ENCODE peak calls at places on chromosomes 13 and 19, in nine cellular contexts. O is ascending aorta, Y is lower lobe of right lung, D is cardiac muscle cell, W is mesenchymal stem cell, Q is right lobe of liver, U is upper lobe of right lung, N is Peyer's patch, E is suprapubic skin. C is an unnamed sample. For H3K27me3, the result is how much of the 10 kb centered on the place peaks cover.

GRCh38 chr19:18156841-18157464 is 4.0 kb downstream of the PIK3R2 start:
- DNase-seq in O (peak), Y (peak), D (peak), W (peak), Q (peak), U (peak), N (no peak), E (no peak), C (peak)

GRCh38 chr13:35283856-35284255 is 192.6 kb downstream of the MAB21L1 start:
- DNase-seq in O (no peak), Y (no peak), D (no peak), W (peak), Q (no peak), U (no peak), N (no peak), E (no peak), C (no peak)

GRCh38 chr19:5624154-5624663 is 1.3 kb downstream of the SAFB start:
- DNase-seq in O (no peak), Y (peak), D (peak), W (peak), Q (peak), U (peak), N (no peak), E (no peak), C (no peak)

GRCh38 chr19:33795370-33796163 is 1.1 kb upstream of the KCTD15 start:
- DNase-seq in O (peak), Y (peak), D (peak), W (peak), Q (peak), U (peak), N (no peak), E (no peak), C (peak)

GRCh38 chr19:17332677-17333581 is 1.7 kb downstream of the ANO8 start:
- DNase-seq in O (no peak), Y (no peak), D (peak), W (peak), Q (no peak), U (no peak), N (no peak), E (no peak), C (no peak)

GRCh38 chr13:79533781-79534400 is 52.9 kb downstream of the NDFIP2 start:
- DNase-seq in O (no peak), Y (no peak), D (no peak), W (no peak), Q (no peak), U (no peak), N (no peak), E (no peak), C (no peak)

GRCh38 chr19:17321655-17322489 is 12.5 kb downstream of the DDA1 start:
- DNase-seq in O (no peak), Y (no peak), D (no peak), W (no peak), Q (no peak), U (no peak), N (no peak), E (no peak), C (no peak)

GRCh38 chr13:108897955-108898354 is 268.5 kb downstream of the MYO16 start:
- DNase-seq in O (no peak), Y (no peak), D (no peak), W (no peak), Q (no peak), U (no peak), N (no peak), E (no peak), C (no peak)

GRCh38 chr13:97445504-97446187 is 11.7 kb downstream of the RAP2A start:
- DNase-seq in O (no peak), Y (no peak), D (no peak), W (no peak), Q (no peak), U (no peak), N (no peak), E (no peak), C (no peak)

GRCh38 chr13:113129921-113130750 is 7.5 kb downstream of the F10 start:
- DNase-seq in O (peak), Y (peak), D (no peak), W (no peak), Q (no peak), U (peak), N (no peak), E (peak), C (no peak)

GRCh38 chr13:89969996-89970709 is 1377.3 kb upstream of the MIR17HG start:
- DNase-seq in O (no peak), Y (no peak), D (no peak), W (peak), Q (no peak), U (no peak), N (no peak), E (no peak), C (no peak)

GRCh38 chr13:39881887-39882286 is 226.4 kb downstream of the COG6 start:
- DNase-seq in O (no peak), Y (no peak), D (no peak), W (peak), Q (no peak), U (no peak), N (no peak), E (no peak), C (no peak)

GRCh38 chr19:8111376-8111775 is 38.0 kb downstream of the FBN3 start:
- DNase-seq in O (no peak), Y (peak), D (no peak), W (no peak), Q (no peak), U (no peak), N (no peak), E (no peak), C (no peak)
- H3K27me3 ChIP-seq in O (under half), Y (under half), D (under half), W (under half), Q (under half), U (under half), N (under half), E (under half), C (under half)

GRCh38 chr19:30233375-30233774 is 138.8 kb upstream of the ZNF536 start:
- DNase-seq in O (no peak), Y (no peak), D (no peak), W (no peak), Q (no peak), U (no peak), N (no peak), E (no peak), C (no peak)

GRCh38 chr19:30236006-30236405 is 136.2 kb upstream of the ZNF536 start:
- DNase-seq in O (no peak), Y (no peak), D (peak), W (no peak), Q (no peak), U (no peak), N (no peak), E (no peak), C (no peak)

GRCh38 chr19:30237146-30237545 is 135.0 kb upstream of the ZNF536 start:
- DNase-seq in O (no peak), Y (no peak), D (no peak), W (no peak), Q (no peak), U (no peak), N (no peak), E (no peak), C (no peak)

GRCh38 chr19:30240904-30241695 is 131.1 kb upstream of the ZNF536 start:
- DNase-seq in O (no peak), Y (no peak), D (no peak), W (no peak), Q (no peak), U (no peak), N (no peak), E (no peak), C (no peak)

DNA sequence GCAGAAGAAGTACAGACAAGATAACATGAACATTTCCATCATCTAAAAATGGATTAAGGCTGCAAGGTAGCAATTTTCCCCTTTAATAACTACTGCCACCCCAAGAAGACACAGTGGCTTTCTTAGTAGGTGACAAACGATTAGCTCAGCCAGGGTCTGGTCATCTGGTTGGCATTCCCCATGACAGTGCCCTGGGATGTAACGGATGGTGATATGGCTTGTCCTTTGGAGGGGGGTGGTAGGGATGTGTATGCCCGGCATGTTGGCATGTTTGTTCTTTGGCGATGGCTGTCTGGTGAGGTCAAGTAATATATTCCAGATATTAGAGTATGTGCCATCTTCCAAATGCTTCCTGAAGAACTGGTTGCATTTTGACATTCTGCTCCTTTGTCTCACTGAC is 135.6 kb upstream of the ZNF536 start:
- DNase-seq in O (no peak), Y (no peak), D (no peak), W (no peak), Q (no peak), U (no peak), N (no peak), E (no peak), C (no peak)
- H3K27me3 ChIP-seq in O (under half), Y (under half), D (under half), W (under half), Q (under half), U (under half), N (under half), E (under half), C (under half)

GRCh38 chr13:51726446-51727185 is 77.3 kb downstream of the DHRS12 start:
- DNase-seq in O (no peak), Y (no peak), D (no peak), W (peak), Q (no peak), U (no peak), N (no peak), E (no peak), C (no peak)

GRCh38 chr13:51727634-51728274 is 76.2 kb downstream of the DHRS12 start:
- DNase-seq in O (no peak), Y (no peak), D (no peak), W (no peak), Q (no peak), U (no peak), N (no peak), E (no peak), C (no peak)

GRCh38 chr13:51721485-51721884 is 82.5 kb downstream of the DHRS12 start:
- DNase-seq in O (no peak), Y (no peak), D (no peak), W (no peak), Q (no peak), U (no peak), N (no peak), E (no peak), C (no peak)

GRCh38 chr13:51723529-51723928 is 80.4 kb downstream of the DHRS12 start:
- DNase-seq in O (no peak), Y (no peak), D (no peak), W (no peak), Q (no peak), U (no peak), N (no peak), E (no peak), C (no peak)

GRCh38 chr13:51724721-51725120 is 79.2 kb downstream of the DHRS12 start:
- DNase-seq in O (no peak), Y (no peak), D (no peak), W (no peak), Q (no peak), U (no peak), N (no peak), E (no peak), C (no peak)
- H3K27me3 ChIP-seq in O (under half), Y (under half), D (under half), W (under half), Q (under half), U (under half), N (under half), E (under half), C (under half)

DNA sequence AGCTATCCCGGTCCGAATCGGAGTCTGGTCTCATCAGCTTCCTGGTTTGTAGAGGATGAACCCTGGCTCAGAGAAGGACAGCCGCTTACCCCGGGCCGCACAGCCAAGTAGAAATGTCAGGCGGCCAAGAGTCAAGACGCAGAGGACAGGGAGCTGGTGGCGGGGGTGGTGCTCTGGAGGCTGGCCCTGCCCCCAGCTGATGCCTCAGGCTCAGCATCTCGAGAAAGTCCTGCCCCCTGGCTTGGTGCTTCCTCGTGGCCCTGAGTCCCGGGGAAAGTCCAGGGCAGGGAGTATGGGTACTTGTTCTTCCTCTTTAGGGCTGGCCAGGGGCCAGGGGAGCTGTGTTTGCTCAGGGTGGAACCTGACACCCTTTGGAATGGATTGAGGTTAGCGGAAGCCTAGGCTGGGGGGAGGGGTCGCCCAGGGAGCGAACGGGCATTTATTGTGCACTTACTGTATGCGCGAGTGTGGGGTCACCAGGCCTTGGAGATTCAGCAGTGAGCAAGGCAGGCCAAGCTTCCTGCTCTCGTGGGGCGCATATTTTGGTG is 2.2 kb downstream of the TJP3 start:
- DNase-seq in O (peak), Y (peak), D (peak), W (peak), Q (peak), U (peak), N (no peak), E (no peak), C (peak)
- H3K27me3 ChIP-seq in O (under half), Y (under half), D (under half), W (under half), Q (under half), U (under half), N (under half), E (under half), C (under half)

GRCh38 chr19:38496603-38497487 is 63.4 kb downstream of the RYR1 start:
- DNase-seq in O (no peak), Y (no peak), D (no peak), W (no peak), Q (no peak), U (no peak), N (no peak), E (no peak), C (no peak)

GRCh38 chr19:38500450-38500849 is 67.0 kb downstream of the RYR1 start:
- DNase-seq in O (no peak), Y (no peak), D (no peak), W (no peak), Q (no peak), U (no peak), N (no peak), E (no peak), C (no peak)

GRCh38 chr19:38496116-38496515 is 62.6 kb downstream of the RYR1 start:
- DNase-seq in O (no peak), Y (no peak), D (no peak), W (no peak), Q (no peak), U (no peak), N (no peak), E (no peak), C (no peak)

GRCh38 chr19:38499532-38499931 is 66.0 kb downstream of the RYR1 start:
- DNase-seq in O (no peak), Y (no peak), D (no peak), W (no peak), Q (no peak), U (no peak), N (no peak), E (no peak), C (no peak)

GRCh38 chr19:38497907-38498306 is 64.4 kb downstream of the RYR1 start:
- DNase-seq in O (no peak), Y (no peak), D (no peak), W (no peak), Q (no peak), U (no peak), N (no peak), E (no peak), C (no peak)
- H3K27me3 ChIP-seq in O (under half), Y (under half), D (under half), W (under half), Q (under half), U (under half), N (under half), E (under half), C (under half)

GRCh38 chr19:1769645-1769985 is 16.3 kb downstream of the ONECUT3 start:
- DNase-seq in O (no peak), Y (no peak), D (no peak), W (no peak), Q (no peak), U (no peak), N (no peak), E (no peak), C (no peak)

GRCh38 chr19:1770866-1771576 is 17.7 kb downstream of the ONECUT3 start:
- DNase-seq in O (no peak), Y (no peak), D (no peak), W (no peak), Q (no peak), U (no peak), N (no peak), E (no peak), C (no peak)

GRCh38 chr19:1768248-1768647 is 14.9 kb downstream of the ONECUT3 start:
- DNase-seq in O (no peak), Y (no peak), D (peak), W (no peak), Q (no peak), U (no peak), N (no peak), E (no peak), C (no peak)

GRCh38 chr19:1767464-1767933 is 14.2 kb downstream of the ONECUT3 start:
- DNase-seq in O (no peak), Y (no peak), D (peak), W (no peak), Q (no peak), U (no peak), N (peak), E (no peak), C (no peak)

GRCh38 chr19:1768918-1769644 is 15.8 kb downstream of the ONECUT3 start:
- DNase-seq in O (no peak), Y (no peak), D (no peak), W (no peak), Q (no peak), U (no peak), N (no peak), E (no peak), C (no peak)
- H3K27me3 ChIP-seq in O (under half), Y (half or more), D (half or more), W (half or more), Q (under half), U (half or more), N (under half), E (half or more), C (under half)

GRCh38 chr13:112055417-112056206 is 11.3 kb upstream of the SOX1 start:
- DNase-seq in O (no peak), Y (no peak), D (no peak), W (no peak), Q (no peak), U (no peak), N (no peak), E (peak), C (no peak)

GRCh38 chr13:112056739-112057433 is 10.1 kb upstream of the SOX1 start:
- DNase-seq in O (no peak), Y (no peak), D (no peak), W (no peak), Q (no peak), U (no peak), N (no peak), E (peak), C (no peak)

GRCh38 chr13:112057434-112057735 is 9.6 kb upstream of the SOX1 start:
- DNase-seq in O (no peak), Y (no peak), D (no peak), W (no peak), Q (no peak), U (no peak), N (no peak), E (no peak), C (no peak)

GRCh38 chr13:112055032-112055416 is 11.9 kb upstream of the SOX1 start:
- DNase-seq in O (no peak), Y (no peak), D (no peak), W (no peak), Q (no peak), U (no peak), N (peak), E (no peak), C (no peak)

GRCh38 chr13:112056284-112056727 is 10.6 kb upstream of the SOX1 start:
- DNase-seq in O (no peak), Y (no peak), D (no peak), W (no peak), Q (no peak), U (no peak), N (no peak), E (peak), C (no peak)
- H3K27me3 ChIP-seq in O (under half), Y (half or more), D (half or more), W (half or more), Q (half or more), U (half or more), N (under half), E (half or more), C (under half)